ENCODE peak calls at places on chromosomes 1 and 21, in seven cellular contexts. Y is Calu3; P is cardiac fibroblast; N is M059J; V is activated CD8-positive, alpha-beta memory T cell treated with anti-CD3 and anti-CD28 coated beads, Interleukin-2, amount 50 U/mL, for 48 hours; X is KG1; W is T-helper 2 cell. Q is an unnamed sample.

GRCh38 chr1:160629286-160630210 is 17.3 kb downstream of the SLAMF1 start:
- DNase-seq in Y (no peak), P (no peak), N (no peak), V (peak), X (no peak), W (peak), Q (peak)

GRCh38 chr1:112855152-112855836 is 100.7 kb downstream of the SLC16A1 start:
- DNase-seq in Y (no peak), P (no peak), N (no peak), V (no peak), X (no peak), W (no peak), Q (no peak)

GRCh38 chr1:204971700-204972336 is 71.2 kb upstream of the CNTN2 start:
- DNase-seq in Y (no peak), P (peak), N (peak), V (no peak), X (peak), W (no peak), Q (no peak)

GRCh38 chr1:203985676-203986075 is 87.2 kb upstream of the SOX13 start:
- DNase-seq in Y (no peak), P (no peak), N (no peak), V (no peak), X (no peak), W (no peak), Q (no peak)

GRCh38 chr1:241356519-241357365 is at the start of gene RGS7:
- DNase-seq in Y (peak), P (peak), N (peak), V (peak), X (no peak), W (no peak), Q (no peak)

GRCh38 chr1:117339866-117340357 is 27.3 kb upstream of the MAN1A2 start:
- DNase-seq in Y (peak), P (peak), N (peak), V (no peak), X (no peak), W (no peak), Q (no peak)

GRCh38 chr21:42027804-42028753 is 17.9 kb upstream of the ZBTB21 start:
- DNase-seq in Y (no peak), P (no peak), N (no peak), V (no peak), X (no peak), W (no peak), Q (no peak)

GRCh38 chr1:227999056-227999930 is 7.5 kb upstream of the WNT3A start:
- DNase-seq in Y (peak), P (peak), N (peak), V (peak), X (peak), W (peak), Q (peak)

GRCh38 chr1:4494558-4494957 is 159.9 kb upstream of the AJAP1 start:
- DNase-seq in Y (no peak), P (no peak), N (peak), V (no peak), X (no peak), W (no peak), Q (no peak)

GRCh38 chr1:21496886-21497285 is 12.3 kb upstream of the ALPL start:
- DNase-seq in Y (no peak), P (no peak), N (peak), V (no peak), X (no peak), W (no peak), Q (no peak)

GRCh38 chr1:232937741-232938375 is 12.6 kb upstream of the NTPCR start:
- DNase-seq in Y (no peak), P (no peak), N (no peak), V (no peak), X (no peak), W (no peak), Q (no peak)

GRCh38 chr1:27940870-27941269 is 6.1 kb downstream of the SMPDL3B start:
- DNase-seq in Y (no peak), P (no peak), N (no peak), V (no peak), X (no peak), W (no peak), Q (no peak)

GRCh38 chr21:44644878-44645277 is 1.3 kb upstream of the KRTAP10-11 start:
- DNase-seq in Y (no peak), P (no peak), N (no peak), V (no peak), X (no peak), W (no peak), Q (no peak)

GRCh38 chr21:32298148-32298559 is 501 bp upstream of the MRAP start:
- DNase-seq in Y (no peak), P (peak), N (no peak), V (no peak), X (no peak), W (no peak), Q (no peak)

GRCh38 chr1:3014443-3015268 is 6.6 kb upstream of the ACTRT2 start:
- DNase-seq in Y (no peak), P (no peak), N (no peak), V (no peak), X (no peak), W (no peak), Q (no peak)

GRCh38 chr1:40389871-40390560 is 16.5 kb downstream of the SMAP2 start:
- DNase-seq in Y (no peak), P (peak), N (no peak), V (no peak), X (no peak), W (peak), Q (no peak)

GRCh38 chr21:38787461-38788274 is 18.1 kb upstream of the ETS2 start:
- DNase-seq in Y (peak), P (peak), N (peak), V (no peak), X (no peak), W (no peak), Q (no peak)